ENCODE peak calls at places on chromosomes 3 and 15, in ten cellular contexts. One of them, this sample, is unnamed.

GRCh38 chr3:104989878-104990277 is 376.8 kb upstream of the ALCAM start:
- DNase-seq in fibroblast of lung: peak
- DNase-seq in activated naive CD4-positive, alpha-beta T cell: no peak
- DNase-seq in stimulated activated CD4-positive, alpha-beta T cell treated with anti-CD3 and anti-CD28 coated beads, Interleukin-15, amount 100 ng/mL, for 24 hours: no peak
- DNase-seq in ACHN: no peak
- DNase-seq in amniotic epithelial cell: no peak
- DNase-seq in NCI-H510A treated with DMSO at 0.1 percent for 48 hours: no peak
- DNase-seq in activated T-helper 1 cell treated with anti-CD3 and anti-CD28 coated beads, Interleukin-12 subunit alpha, Interleukin-12 subunit beta, Interleukin-2, Interleukin-4 antibody, amounts not matched to agents 30 ng/mL and 10 ng/mL and 1 ng/mL, durations not matched to agents 14 hours and 24 hours and 36 hours: no peak
- DNase-seq in amniotic stem cell: no peak
- DNase-seq in fibroblast of the aortic adventitia: no peak
- DNase-seq in this sample: no peak

GRCh38 chr15:74053497-74053896 is 28.9 kb downstream of the GOLGA6A start:
- DNase-seq in fibroblast of lung: no peak
- DNase-seq in activated naive CD4-positive, alpha-beta T cell: no peak
- DNase-seq in stimulated activated CD4-positive, alpha-beta T cell treated with anti-CD3 and anti-CD28 coated beads, Interleukin-15, amount 100 ng/mL, for 24 hours: no peak
- DNase-seq in ACHN: no peak
- DNase-seq in amniotic epithelial cell: no peak
- DNase-seq in NCI-H510A treated with DMSO at 0.1 percent for 48 hours: no peak
- DNase-seq in activated T-helper 1 cell treated with anti-CD3 and anti-CD28 coated beads, Interleukin-12 subunit alpha, Interleukin-12 subunit beta, Interleukin-2, Interleukin-4 antibody, amounts not matched to agents 30 ng/mL and 10 ng/mL and 1 ng/mL, durations not matched to agents 14 hours and 24 hours and 36 hours: no peak
- DNase-seq in amniotic stem cell: no peak
- DNase-seq in fibroblast of the aortic adventitia: no peak
- DNase-seq in this sample: no peak

GRCh38 chr3:143167956-143168355 is 48.4 kb downstream of the CHST2 start:
- DNase-seq in fibroblast of lung: peak
- DNase-seq in activated naive CD4-positive, alpha-beta T cell: no peak
- DNase-seq in stimulated activated CD4-positive, alpha-beta T cell treated with anti-CD3 and anti-CD28 coated beads, Interleukin-15, amount 100 ng/mL, for 24 hours: no peak
- DNase-seq in ACHN: no peak
- DNase-seq in amniotic epithelial cell: peak
- DNase-seq in NCI-H510A treated with DMSO at 0.1 percent for 48 hours: no peak
- DNase-seq in activated T-helper 1 cell treated with anti-CD3 and anti-CD28 coated beads, Interleukin-12 subunit alpha, Interleukin-12 subunit beta, Interleukin-2, Interleukin-4 antibody, amounts not matched to agents 30 ng/mL and 10 ng/mL and 1 ng/mL, durations not matched to agents 14 hours and 24 hours and 36 hours: no peak
- DNase-seq in amniotic stem cell: no peak
- DNase-seq in fibroblast of the aortic adventitia: peak
- DNase-seq in this sample: no peak

GRCh38 chr15:70020229-70020628 is 77.5 kb downstream of the TLE3 start:
- DNase-seq in fibroblast of lung: no peak
- DNase-seq in activated naive CD4-positive, alpha-beta T cell: no peak
- DNase-seq in stimulated activated CD4-positive, alpha-beta T cell treated with anti-CD3 and anti-CD28 coated beads, Interleukin-15, amount 100 ng/mL, for 24 hours: no peak
- DNase-seq in ACHN: no peak
- DNase-seq in amniotic epithelial cell: no peak
- DNase-seq in NCI-H510A treated with DMSO at 0.1 percent for 48 hours: no peak
- DNase-seq in activated T-helper 1 cell treated with anti-CD3 and anti-CD28 coated beads, Interleukin-12 subunit alpha, Interleukin-12 subunit beta, Interleukin-2, Interleukin-4 antibody, amounts not matched to agents 30 ng/mL and 10 ng/mL and 1 ng/mL, durations not matched to agents 14 hours and 24 hours and 36 hours: no peak
- DNase-seq in amniotic stem cell: no peak
- DNase-seq in fibroblast of the aortic adventitia: no peak
- DNase-seq in this sample: no peak

GRCh38 chr3:149129326-149130123 is at the start of gene HPS3:
- DNase-seq in fibroblast of lung: peak
- DNase-seq in activated naive CD4-positive, alpha-beta T cell: peak
- DNase-seq in stimulated activated CD4-positive, alpha-beta T cell treated with anti-CD3 and anti-CD28 coated beads, Interleukin-15, amount 100 ng/mL, for 24 hours: peak
- DNase-seq in ACHN: peak
- DNase-seq in amniotic epithelial cell: peak
- DNase-seq in NCI-H510A treated with DMSO at 0.1 percent for 48 hours: peak
- DNase-seq in activated T-helper 1 cell treated with anti-CD3 and anti-CD28 coated beads, Interleukin-12 subunit alpha, Interleukin-12 subunit beta, Interleukin-2, Interleukin-4 antibody, amounts not matched to agents 30 ng/mL and 10 ng/mL and 1 ng/mL, durations not matched to agents 14 hours and 24 hours and 36 hours: peak
- DNase-seq in amniotic stem cell: peak
- DNase-seq in fibroblast of the aortic adventitia: peak
- DNase-seq in this sample: peak

GRCh38 chr3:42991369-42992315 is 12.5 kb downstream of the GASK1A start:
- DNase-seq in fibroblast of lung: peak
- DNase-seq in activated naive CD4-positive, alpha-beta T cell: no peak
- DNase-seq in stimulated activated CD4-positive, alpha-beta T cell treated with anti-CD3 and anti-CD28 coated beads, Interleukin-15, amount 100 ng/mL, for 24 hours: no peak
- DNase-seq in ACHN: no peak
- DNase-seq in amniotic epithelial cell: peak
- DNase-seq in NCI-H510A treated with DMSO at 0.1 percent for 48 hours: no peak
- DNase-seq in activated T-helper 1 cell treated with anti-CD3 and anti-CD28 coated beads, Interleukin-12 subunit alpha, Interleukin-12 subunit beta, Interleukin-2, Interleukin-4 antibody, amounts not matched to agents 30 ng/mL and 10 ng/mL and 1 ng/mL, durations not matched to agents 14 hours and 24 hours and 36 hours: no peak
- DNase-seq in amniotic stem cell: no peak
- DNase-seq in fibroblast of the aortic adventitia: peak
- DNase-seq in this sample: no peak

GRCh38 chr15:60338810-60339209 is 59.0 kb downstream of the ANXA2 start:
- DNase-seq in fibroblast of lung: no peak
- DNase-seq in activated naive CD4-positive, alpha-beta T cell: no peak
- DNase-seq in stimulated activated CD4-positive, alpha-beta T cell treated with anti-CD3 and anti-CD28 coated beads, Interleukin-15, amount 100 ng/mL, for 24 hours: no peak
- DNase-seq in ACHN: no peak
- DNase-seq in amniotic epithelial cell: no peak
- DNase-seq in NCI-H510A treated with DMSO at 0.1 percent for 48 hours: no peak
- DNase-seq in activated T-helper 1 cell treated with anti-CD3 and anti-CD28 coated beads, Interleukin-12 subunit alpha, Interleukin-12 subunit beta, Interleukin-2, Interleukin-4 antibody, amounts not matched to agents 30 ng/mL and 10 ng/mL and 1 ng/mL, durations not matched to agents 14 hours and 24 hours and 36 hours: no peak
- DNase-seq in amniotic stem cell: no peak
- DNase-seq in fibroblast of the aortic adventitia: no peak
- DNase-seq in this sample: no peak

GRCh38 chr15:58856090-58856489 is 77.4 kb downstream of the SLTM start:
- DNase-seq in fibroblast of lung: peak
- DNase-seq in activated naive CD4-positive, alpha-beta T cell: no peak
- DNase-seq in stimulated activated CD4-positive, alpha-beta T cell treated with anti-CD3 and anti-CD28 coated beads, Interleukin-15, amount 100 ng/mL, for 24 hours: no peak
- DNase-seq in ACHN: peak
- DNase-seq in amniotic epithelial cell: peak
- DNase-seq in NCI-H510A treated with DMSO at 0.1 percent for 48 hours: no peak
- DNase-seq in activated T-helper 1 cell treated with anti-CD3 and anti-CD28 coated beads, Interleukin-12 subunit alpha, Interleukin-12 subunit beta, Interleukin-2, Interleukin-4 antibody, amounts not matched to agents 30 ng/mL and 10 ng/mL and 1 ng/mL, durations not matched to agents 14 hours and 24 hours and 36 hours: no peak
- DNase-seq in amniotic stem cell: no peak
- DNase-seq in fibroblast of the aortic adventitia: peak
- DNase-seq in this sample: peak

GRCh38 chr3:141779667-141780066 is 16.5 kb downstream of the GRK7 start:
- DNase-seq in fibroblast of lung: no peak
- DNase-seq in activated naive CD4-positive, alpha-beta T cell: no peak
- DNase-seq in stimulated activated CD4-positive, alpha-beta T cell treated with anti-CD3 and anti-CD28 coated beads, Interleukin-15, amount 100 ng/mL, for 24 hours: no peak
- DNase-seq in ACHN: no peak
- DNase-seq in amniotic epithelial cell: no peak
- DNase-seq in NCI-H510A treated with DMSO at 0.1 percent for 48 hours: no peak
- DNase-seq in activated T-helper 1 cell treated with anti-CD3 and anti-CD28 coated beads, Interleukin-12 subunit alpha, Interleukin-12 subunit beta, Interleukin-2, Interleukin-4 antibody, amounts not matched to agents 30 ng/mL and 10 ng/mL and 1 ng/mL, durations not matched to agents 14 hours and 24 hours and 36 hours: no peak
- DNase-seq in amniotic stem cell: no peak
- DNase-seq in fibroblast of the aortic adventitia: no peak
- DNase-seq in this sample: no peak

GRCh38 chr3:112976001-112976400 is 1.1 kb upstream of the CD200R1 start:
- DNase-seq in fibroblast of lung: no peak
- DNase-seq in activated naive CD4-positive, alpha-beta T cell: no peak
- DNase-seq in stimulated activated CD4-positive, alpha-beta T cell treated with anti-CD3 and anti-CD28 coated beads, Interleukin-15, amount 100 ng/mL, for 24 hours: no peak
- DNase-seq in ACHN: no peak
- DNase-seq in amniotic epithelial cell: no peak
- DNase-seq in NCI-H510A treated with DMSO at 0.1 percent for 48 hours: no peak
- DNase-seq in activated T-helper 1 cell treated with anti-CD3 and anti-CD28 coated beads, Interleukin-12 subunit alpha, Interleukin-12 subunit beta, Interleukin-2, Interleukin-4 antibody, amounts not matched to agents 30 ng/mL and 10 ng/mL and 1 ng/mL, durations not matched to agents 14 hours and 24 hours and 36 hours: no peak
- DNase-seq in amniotic stem cell: no peak
- DNase-seq in fibroblast of the aortic adventitia: no peak
- DNase-seq in this sample: no peak

GRCh38 chr3:61331937-61332590 is 80.8 kb upstream of the FHIT start:
- DNase-seq in fibroblast of lung: peak
- DNase-seq in activated naive CD4-positive, alpha-beta T cell: no peak
- DNase-seq in stimulated activated CD4-positive, alpha-beta T cell treated with anti-CD3 and anti-CD28 coated beads, Interleukin-15, amount 100 ng/mL, for 24 hours: no peak
- DNase-seq in ACHN: no peak
- DNase-seq in amniotic epithelial cell: no peak
- DNase-seq in NCI-H510A treated with DMSO at 0.1 percent for 48 hours: no peak
- DNase-seq in activated T-helper 1 cell treated with anti-CD3 and anti-CD28 coated beads, Interleukin-12 subunit alpha, Interleukin-12 subunit beta, Interleukin-2, Interleukin-4 antibody, amounts not matched to agents 30 ng/mL and 10 ng/mL and 1 ng/mL, durations not matched to agents 14 hours and 24 hours and 36 hours: no peak
- DNase-seq in amniotic stem cell: no peak
- DNase-seq in fibroblast of the aortic adventitia: no peak
- DNase-seq in this sample: no peak

GRCh38 chr3:976021-976420 is 116.8 kb upstream of the CNTN6 start:
- DNase-seq in fibroblast of lung: no peak
- DNase-seq in activated naive CD4-positive, alpha-beta T cell: no peak
- DNase-seq in stimulated activated CD4-positive, alpha-beta T cell treated with anti-CD3 and anti-CD28 coated beads, Interleukin-15, amount 100 ng/mL, for 24 hours: no peak
- DNase-seq in ACHN: no peak
- DNase-seq in amniotic epithelial cell: no peak
- DNase-seq in NCI-H510A treated with DMSO at 0.1 percent for 48 hours: no peak
- DNase-seq in activated T-helper 1 cell treated with anti-CD3 and anti-CD28 coated beads, Interleukin-12 subunit alpha, Interleukin-12 subunit beta, Interleukin-2, Interleukin-4 antibody, amounts not matched to agents 30 ng/mL and 10 ng/mL and 1 ng/mL, durations not matched to agents 14 hours and 24 hours and 36 hours: no peak
- DNase-seq in amniotic stem cell: no peak
- DNase-seq in fibroblast of the aortic adventitia: peak
- DNase-seq in this sample: no peak

GRCh38 chr3:20666091-20666490 is 480.1 kb upstream of the SGO1 start:
- DNase-seq in fibroblast of lung: peak
- DNase-seq in activated naive CD4-positive, alpha-beta T cell: no peak
- DNase-seq in stimulated activated CD4-positive, alpha-beta T cell treated with anti-CD3 and anti-CD28 coated beads, Interleukin-15, amount 100 ng/mL, for 24 hours: no peak
- DNase-seq in ACHN: no peak
- DNase-seq in amniotic epithelial cell: no peak
- DNase-seq in NCI-H510A treated with DMSO at 0.1 percent for 48 hours: no peak
- DNase-seq in activated T-helper 1 cell treated with anti-CD3 and anti-CD28 coated beads, Interleukin-12 subunit alpha, Interleukin-12 subunit beta, Interleukin-2, Interleukin-4 antibody, amounts not matched to agents 30 ng/mL and 10 ng/mL and 1 ng/mL, durations not matched to agents 14 hours and 24 hours and 36 hours: no peak
- DNase-seq in amniotic stem cell: no peak
- DNase-seq in fibroblast of the aortic adventitia: peak
- DNase-seq in this sample: no peak

GRCh38 chr15:84600331-84600686 is 500 bp upstream of the ZSCAN2 start:
- DNase-seq in fibroblast of lung: peak
- DNase-seq in activated naive CD4-positive, alpha-beta T cell: peak
- DNase-seq in stimulated activated CD4-positive, alpha-beta T cell treated with anti-CD3 and anti-CD28 coated beads, Interleukin-15, amount 100 ng/mL, for 24 hours: peak
- DNase-seq in ACHN: peak
- DNase-seq in amniotic epithelial cell: peak
- DNase-seq in NCI-H510A treated with DMSO at 0.1 percent for 48 hours: peak
- DNase-seq in activated T-helper 1 cell treated with anti-CD3 and anti-CD28 coated beads, Interleukin-12 subunit alpha, Interleukin-12 subunit beta, Interleukin-2, Interleukin-4 antibody, amounts not matched to agents 30 ng/mL and 10 ng/mL and 1 ng/mL, durations not matched to agents 14 hours and 24 hours and 36 hours: peak
- DNase-seq in amniotic stem cell: peak
- DNase-seq in fibroblast of the aortic adventitia: peak
- DNase-seq in this sample: peak

GRCh38 chr3:81152156-81152555 is 609.3 kb downstream of the GBE1 start:
- DNase-seq in fibroblast of lung: peak
- DNase-seq in activated naive CD4-positive, alpha-beta T cell: no peak
- DNase-seq in stimulated activated CD4-positive, alpha-beta T cell treated with anti-CD3 and anti-CD28 coated beads, Interleukin-15, amount 100 ng/mL, for 24 hours: no peak
- DNase-seq in ACHN: no peak
- DNase-seq in amniotic epithelial cell: no peak
- DNase-seq in NCI-H510A treated with DMSO at 0.1 percent for 48 hours: no peak
- DNase-seq in activated T-helper 1 cell treated with anti-CD3 and anti-CD28 coated beads, Interleukin-12 subunit alpha, Interleukin-12 subunit beta, Interleukin-2, Interleukin-4 antibody, amounts not matched to agents 30 ng/mL and 10 ng/mL and 1 ng/mL, durations not matched to agents 14 hours and 24 hours and 36 hours: no peak
- DNase-seq in amniotic stem cell: no peak
- DNase-seq in fibroblast of the aortic adventitia: no peak
- DNase-seq in this sample: no peak

GRCh38 chr3:114902691-114903101 is 244.4 kb downstream of the ZBTB20 start:
- DNase-seq in fibroblast of lung: no peak
- DNase-seq in activated naive CD4-positive, alpha-beta T cell: no peak
- DNase-seq in stimulated activated CD4-positive, alpha-beta T cell treated with anti-CD3 and anti-CD28 coated beads, Interleukin-15, amount 100 ng/mL, for 24 hours: no peak
- DNase-seq in ACHN: peak
- DNase-seq in amniotic epithelial cell: peak
- DNase-seq in NCI-H510A treated with DMSO at 0.1 percent for 48 hours: no peak
- DNase-seq in activated T-helper 1 cell treated with anti-CD3 and anti-CD28 coated beads, Interleukin-12 subunit alpha, Interleukin-12 subunit beta, Interleukin-2, Interleukin-4 antibody, amounts not matched to agents 30 ng/mL and 10 ng/mL and 1 ng/mL, durations not matched to agents 14 hours and 24 hours and 36 hours: no peak
- DNase-seq in amniotic stem cell: no peak
- DNase-seq in fibroblast of the aortic adventitia: no peak
- DNase-seq in this sample: no peak

GRCh38 chr3:153978023-153978422 is 143.2 kb upstream of the ARHGEF26 start:
- DNase-seq in fibroblast of lung: no peak
- DNase-seq in activated naive CD4-positive, alpha-beta T cell: no peak
- DNase-seq in stimulated activated CD4-positive, alpha-beta T cell treated with anti-CD3 and anti-CD28 coated beads, Interleukin-15, amount 100 ng/mL, for 24 hours: no peak
- DNase-seq in ACHN: no peak
- DNase-seq in amniotic epithelial cell: no peak
- DNase-seq in NCI-H510A treated with DMSO at 0.1 percent for 48 hours: no peak
- DNase-seq in activated T-helper 1 cell treated with anti-CD3 and anti-CD28 coated beads, Interleukin-12 subunit alpha, Interleukin-12 subunit beta, Interleukin-2, Interleukin-4 antibody, amounts not matched to agents 30 ng/mL and 10 ng/mL and 1 ng/mL, durations not matched to agents 14 hours and 24 hours and 36 hours: no peak
- DNase-seq in amniotic stem cell: no peak
- DNase-seq in fibroblast of the aortic adventitia: no peak
- DNase-seq in this sample: no peak

GRCh38 chr15:63401078-63401477 is 19.4 kb upstream of the CA12 start:
- DNase-seq in fibroblast of lung: peak
- DNase-seq in activated naive CD4-positive, alpha-beta T cell: no peak
- DNase-seq in stimulated activated CD4-positive, alpha-beta T cell treated with anti-CD3 and anti-CD28 coated beads, Interleukin-15, amount 100 ng/mL, for 24 hours: peak
- DNase-seq in ACHN: no peak
- DNase-seq in amniotic epithelial cell: peak
- DNase-seq in NCI-H510A treated with DMSO at 0.1 percent for 48 hours: no peak
- DNase-seq in activated T-helper 1 cell treated with anti-CD3 and anti-CD28 coated beads, Interleukin-12 subunit alpha, Interleukin-12 subunit beta, Interleukin-2, Interleukin-4 antibody, amounts not matched to agents 30 ng/mL and 10 ng/mL and 1 ng/mL, durations not matched to agents 14 hours and 24 hours and 36 hours: no peak
- DNase-seq in amniotic stem cell: no peak
- DNase-seq in fibroblast of the aortic adventitia: no peak
- DNase-seq in this sample: no peak

GRCh38 chr15:49815937-49816336 is 195.1 kb downstream of the DTWD1 start:
- DNase-seq in fibroblast of lung: peak
- DNase-seq in activated naive CD4-positive, alpha-beta T cell: no peak
- DNase-seq in stimulated activated CD4-positive, alpha-beta T cell treated with anti-CD3 and anti-CD28 coated beads, Interleukin-15, amount 100 ng/mL, for 24 hours: peak
- DNase-seq in ACHN: no peak
- DNase-seq in amniotic epithelial cell: peak
- DNase-seq in NCI-H510A treated with DMSO at 0.1 percent for 48 hours: no peak
- DNase-seq in activated T-helper 1 cell treated with anti-CD3 and anti-CD28 coated beads, Interleukin-12 subunit alpha, Interleukin-12 subunit beta, Interleukin-2, Interleukin-4 antibody, amounts not matched to agents 30 ng/mL and 10 ng/mL and 1 ng/mL, durations not matched to agents 14 hours and 24 hours and 36 hours: no peak
- DNase-seq in amniotic stem cell: no peak
- DNase-seq in fibroblast of the aortic adventitia: peak
- DNase-seq in this sample: peak

This sample was measured in fibroblast of villous mesenchyme.